ENCODE peak calls at places on chromosomes 4 and X, in six cellular contexts. Y, P, H, G, T and J are unnamed samples. For H3K4me1, the result is how much of the 10 kb centered on the place peaks cover.

GRCh38 chrX:65528705-65529340 is 5.8 kb downstream of the LAS1L start:
- DNase-seq in Y (peak), P (peak), H (no peak), G (peak), T (no peak), J (no peak)

GRCh38 chr4:135122457-135122856 is 920.9 kb upstream of the PABPC4L start:
- DNase-seq in Y (no peak), P (no peak), H (no peak), G (no peak), T (no peak), J (no peak)

GRCh38 chrX:149865390-149865789 is 15.6 kb upstream of the MAGEA8 start:
- DNase-seq in Y (no peak), P (no peak), H (no peak), G (no peak), T (no peak), J (no peak)

GRCh38 chrX:134144231-134144630 is 92.8 kb upstream of the CCDC160 start:
- DNase-seq in Y (peak), P (peak), H (no peak), G (peak), T (no peak), J (no peak)

GRCh38 chr4:57151481-57151880 is 41.3 kb upstream of the IGFBP7 start:
- DNase-seq in Y (no peak), P (no peak), H (no peak), G (peak), T (no peak), J (no peak)

GRCh38 chrX:17846045-17846444 is 15.1 kb downstream of the RAI2 start:
- DNase-seq in Y (no peak), P (no peak), H (no peak), G (no peak), T (no peak), J (no peak)

GRCh38 chr4:70577220-70577927 is 14.7 kb upstream of the AMBN start:
- DNase-seq in Y (no peak), P (no peak), H (no peak), G (no peak), T (no peak), J (no peak)

GRCh38 chrX:47563801-47564315 is 2.9 kb downstream of the ARAF start:
- DNase-seq in Y (no peak), P (no peak), H (no peak), G (no peak), T (no peak), J (no peak)

GRCh38 chrX:51641421-51642021 is 22.8 kb upstream of the CENPVL3 start:
- DNase-seq in Y (peak), P (peak), H (no peak), G (peak), T (no peak), J (no peak)

GRCh38 chr4:145681956-145682355 is 2.0 kb downstream of the C4orf51 start:
- DNase-seq in Y (no peak), P (no peak), H (no peak), G (no peak), T (no peak), J (no peak)

GRCh38 chr4:137125011-137125410 is 407.3 kb downstream of the PCDH18 start:
- DNase-seq in Y (peak), P (no peak), H (no peak), G (no peak), T (no peak), J (no peak)

GRCh38 chr4:179095585-179096228 is 1653.5 kb upstream of the AGA start:
- DNase-seq in Y (peak), P (peak), H (no peak), G (peak), T (no peak), J (no peak)

GRCh38 chr4:6404611-6405416 is 67.6 kb downstream of the PPP2R2C start:
- DNase-seq in Y (no peak), P (no peak), H (peak), G (peak), T (no peak), J (no peak)

GRCh38 chrX:43958529-43958928 is 14.7 kb downstream of the NDP start:
- DNase-seq in Y (peak), P (peak), H (no peak), G (peak), T (no peak), J (no peak)

GRCh38 chr4:89314291-89314690 is 6.7 kb upstream of the GPRIN3 start:
- DNase-seq in Y (no peak), P (no peak), H (no peak), G (no peak), T (no peak), J (no peak)

GRCh38 chr4:24624381-24624780 is 40.0 kb upstream of the DHX15 start:
- DNase-seq in Y (no peak), P (no peak), H (no peak), G (no peak), T (no peak), J (no peak)

GRCh38 chr4:46124773-46125172 is 919 bp upstream of the GABRG1 start:
- DNase-seq in Y (no peak), P (peak), H (no peak), G (peak), T (no peak), J (peak)

GRCh38 chrX:129983575-129984131 is 1.2 kb downstream of the BCORL1 start:
- DNase-seq in Y (no peak), P (peak), H (peak), G (peak), T (no peak), J (peak)

GRCh38 chr4:70903282-70903603 is 1.1 kb downstream of the MOB1B start:
- DNase-seq in Y (no peak), P (peak), H (no peak), G (no peak), T (no peak), J (no peak)

GRCh38 chr4:135739354-135739753 is 1537.8 kb upstream of the PABPC4L start:
- DNase-seq in Y (no peak), P (no peak), H (no peak), G (no peak), T (no peak), J (no peak)

GRCh38 chr4:158172558-158173258 is at the start of gene GASK1B:
- DNase-seq in Y (peak), P (peak), H (no peak), G (peak), T (no peak), J (no peak)

GRCh38 chrX:124260845-124261244 is 71.6 kb upstream of the TEX13D start:
- DNase-seq in Y (no peak), P (no peak), H (no peak), G (no peak), T (no peak), J (no peak)

GRCh38 chrX:38664285-38664684 is 102.9 kb downstream of the TSPAN7 start:
- DNase-seq in Y (peak), P (peak), H (no peak), G (peak), T (no peak), J (no peak)

GRCh38 chr4:186757696-186758330 is 34.2 kb upstream of the FAT1 start:
- DNase-seq in Y (no peak), P (no peak), H (no peak), G (no peak), T (no peak), J (no peak)

GRCh38 chr4:83548151-83548905 is 12.4 kb downstream of the GPAT3 start:
- DNase-seq in Y (no peak), P (no peak), H (no peak), G (peak), T (peak), J (peak)

GRCh38 chr4:120053916-120054315 is 12.7 kb downstream of the MAD2L1 start:
- DNase-seq in Y (no peak), P (no peak), H (no peak), G (no peak), T (no peak), J (no peak)

GRCh38 chrX:129577877-129578276 is 37.8 kb downstream of the OCRL start:
- DNase-seq in Y (no peak), P (no peak), H (no peak), G (no peak), T (no peak), J (no peak)

GRCh38 chr4:186144596-186145569 is 40.4 kb downstream of the FAM149A start:
- DNase-seq in Y (peak), P (peak), H (peak), G (peak), T (peak), J (peak)

GRCh38 chr4:106671711-106672110 is 303.1 kb upstream of the GIMD1 start:
- DNase-seq in Y (no peak), P (no peak), H (no peak), G (no peak), T (no peak), J (no peak)

GRCh38 chrX:45172890-45173289 is 27.8 kb downstream of the DIPK2B start:
- DNase-seq in Y (no peak), P (no peak), H (no peak), G (peak), T (no peak), J (no peak)

GRCh38 chr4:71550220-71551190 is 211.7 kb downstream of the SLC4A4 start:
- DNase-seq in Y (no peak), P (peak), H (no peak), G (peak), T (no peak), J (no peak)

GRCh38 chr4:153137677-153138630 is 66.3 kb upstream of the TRIM2 start:
- DNase-seq in Y (no peak), P (no peak), H (no peak), G (no peak), T (no peak), J (no peak)

GRCh38 chr4:117326091-117326490 is 240.7 kb upstream of the TRAM1L1 start:
- DNase-seq in Y (no peak), P (no peak), H (no peak), G (no peak), T (no peak), J (no peak)

GRCh38 chr4:42104521-42104920 is 47.9 kb downstream of the BEND4 start:
- DNase-seq in Y (no peak), P (no peak), H (no peak), G (no peak), T (no peak), J (no peak)

GRCh38 chr4:158121203-158121586 is 51.6 kb downstream of the GASK1B start:
- DNase-seq in Y (no peak), P (no peak), H (no peak), G (no peak), T (no peak), J (no peak)

GRCh38 chrX:132406106-132406505 is 82.7 kb downstream of the MBNL3 start:
- DNase-seq in Y (no peak), P (no peak), H (no peak), G (no peak), T (no peak), J (no peak)

GRCh38 chr4:8913121-8913857 is 41.6 kb upstream of the HMX1 start:
- DNase-seq in Y (no peak), P (no peak), H (no peak), G (no peak), T (peak), J (peak)

GRCh38 chr4:69058410-69059059 is 37.7 kb upstream of the UGT2B7 start:
- DNase-seq in Y (no peak), P (no peak), H (no peak), G (peak), T (no peak), J (no peak)
- H3K4me3 ChIP-seq in Y (no peak), P (no peak), H (no peak), G (no peak), T (no peak), J (no peak)

GRCh38 chr4:184476660-184477059 is 2.3 kb upstream of the IRF2 start:
- DNase-seq in Y (no peak), P (no peak), H (no peak), G (no peak), T (no peak), J (no peak)

GRCh38 chr4:184477201-184477999 is 3.0 kb upstream of the IRF2 start:
- DNase-seq in Y (no peak), P (no peak), H (no peak), G (no peak), T (no peak), J (no peak)

GRCh38 chr4:184479516-184479950 is 5.2 kb upstream of the IRF2 start:
- DNase-seq in Y (no peak), P (no peak), H (no peak), G (no peak), T (no peak), J (no peak)

GRCh38 chr4:184485279-184485678 is 10.9 kb upstream of the IRF2 start:
- DNase-seq in Y (no peak), P (no peak), H (no peak), G (no peak), T (no peak), J (no peak)

GRCh38 chr4:184481544-184481943 is 7.2 kb upstream of the IRF2 start:
- DNase-seq in Y (no peak), P (no peak), H (no peak), G (no peak), T (no peak), J (no peak)
- H3K4me1 ChIP-seq in Y (under half), P (under half), H (under half), G (under half), T (under half), J (under half)

DNA sequence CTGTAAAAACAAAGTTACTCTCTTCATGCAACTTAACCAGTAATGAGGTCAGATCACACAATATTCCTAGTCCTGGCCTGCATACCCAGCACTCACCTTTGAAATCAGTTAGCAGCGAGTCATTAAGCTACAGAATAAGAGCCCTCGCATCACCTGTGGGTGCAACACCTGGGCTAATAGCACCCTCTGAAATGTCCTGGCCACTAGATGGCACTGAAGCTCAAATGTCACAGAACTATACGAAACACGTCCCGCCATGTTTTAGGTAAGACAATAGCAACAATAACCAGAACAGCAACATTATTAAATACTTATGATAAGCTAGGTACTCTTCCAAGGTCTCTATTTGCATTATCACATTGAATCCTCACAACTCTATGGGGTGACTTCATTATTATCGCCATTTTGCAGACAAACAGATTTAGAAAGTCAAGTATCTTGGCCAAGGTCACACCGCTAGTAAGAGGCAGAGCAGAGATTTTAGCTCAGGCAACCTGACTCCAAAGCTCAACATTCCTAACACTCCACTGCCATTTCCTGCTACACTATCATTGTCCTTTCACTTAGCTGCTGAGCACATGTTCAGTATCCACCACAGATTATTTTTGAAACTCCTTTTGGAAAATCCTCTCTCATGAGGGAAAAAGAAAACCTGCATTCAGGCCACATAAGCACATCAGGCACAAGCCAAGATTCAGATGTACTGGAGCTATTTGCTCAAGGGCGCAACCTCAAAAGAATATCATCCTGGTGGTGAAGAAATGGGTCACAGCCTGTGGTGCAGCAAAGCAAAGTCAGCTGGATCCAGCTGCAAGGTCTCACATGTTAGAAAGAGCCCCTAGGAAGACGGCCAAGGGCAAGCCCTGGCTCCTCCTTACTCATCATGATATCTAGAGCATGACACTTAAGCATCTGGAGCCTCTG is 59.5 kb upstream of the KDR start:
- DNase-seq in Y (peak), P (peak), H (no peak), G (peak), T (no peak), J (no peak)
- TF ChIP-seq CTCF in Y (peak), P (peak), H (peak), G (peak), T (no peak), J (peak)

GRCh38 chrX:25004040-25004439 is 11.7 kb downstream of the ARX start:
- DNase-seq in Y (no peak), P (no peak), H (no peak), G (no peak), T (no peak), J (no peak)

GRCh38 chrX:25006586-25007058 is 9.1 kb downstream of the ARX start:
- DNase-seq in Y (no peak), P (no peak), H (no peak), G (no peak), T (no peak), J (no peak)

GRCh38 chrX:25005034-25005381 is 10.8 kb downstream of the ARX start:
- DNase-seq in Y (no peak), P (no peak), H (peak), G (peak), T (no peak), J (no peak)

GRCh38 chrX:25004485-25005032 is 11.2 kb downstream of the ARX start:
- DNase-seq in Y (no peak), P (no peak), H (peak), G (no peak), T (no peak), J (no peak)

GRCh38 chrX:25005382-25006185 is 10.2 kb downstream of the ARX start:
- DNase-seq in Y (no peak), P (no peak), H (peak), G (no peak), T (no peak), J (no peak)
- H3K4me3 ChIP-seq in Y (no peak), P (peak), H (no peak), G (peak), T (peak), J (no peak)

GRCh38 chr4:88277711-88278025 is 6.7 kb downstream of the PPM1K start:
- DNase-seq in Y (no peak), P (no peak), H (no peak), G (no peak), T (no peak), J (no peak)
- H3K4me1 ChIP-seq in Y (under half), P (under half), H (under half), G (under half), T (under half), J (under half)

GRCh38 chr4:36399762-36400353 is 118.4 kb downstream of the DTHD1 start:
- DNase-seq in Y (peak), P (peak), H (no peak), G (peak), T (no peak), J (no peak)
- TF ChIP-seq CTCF in Y (peak), P (peak), H (peak), G (peak), T (peak), J (peak)

GRCh38 chr4:188455353-188455752 is 316.1 kb downstream of the TRIML1 start:
- DNase-seq in Y (no peak), P (no peak), H (no peak), G (no peak), T (no peak), J (no peak)
- H3K4me3 ChIP-seq in Y (no peak), P (no peak), H (no peak), G (no peak), T (no peak), J (no peak)

GRCh38 chr4:10116625-10117423 is at the start of gene WDR1:
- DNase-seq in Y (peak), P (peak), H (peak), G (peak), T (peak), J (peak)
- H3K4me1 ChIP-seq in Y (under half), P (under half), H (under half), G (under half), T (under half), J (under half)

DNA sequence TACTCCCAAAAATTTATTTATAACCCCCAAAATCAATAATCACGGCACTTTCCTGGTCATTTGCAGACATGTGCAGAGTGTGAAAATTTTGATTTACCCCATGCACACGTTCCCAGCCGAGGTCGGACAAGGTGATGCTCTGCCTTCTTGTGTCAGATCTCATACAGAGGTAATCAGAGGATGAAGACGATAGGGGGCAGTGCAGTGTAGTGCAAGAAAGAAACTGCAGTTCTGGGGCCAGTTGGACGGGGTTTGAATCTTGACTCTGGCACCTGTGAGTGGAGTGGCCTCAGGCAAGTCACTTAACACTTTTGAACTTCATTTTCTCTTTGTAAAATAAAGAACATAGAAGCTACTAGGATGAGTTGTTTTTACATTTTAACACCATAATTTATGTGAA is 88.4 kb downstream of the FRMPD3 start:
- DNase-seq in Y (peak), P (peak), H (no peak), G (peak), T (no peak), J (no peak)
- TF ChIP-seq CTCF in Y (peak), P (peak), H (peak), G (peak), T (no peak), J (peak)